ENCODE peak calls at places on chromosomes 3 and 15, in six cellular contexts. Y is stomach, X is mammary epithelial cell, A is left lung, W is upper lobe of right lung, K is cardiac muscle cell. I is an unnamed sample.

GRCh38 chr3:119588112-119588511 is 8.8 kb downstream of the ADPRH start:
- DNase-seq in A (no peak), W (peak), K (no peak), Y (peak), X (no peak), I (no peak)

GRCh38 chr3:183253961-183254815 is 1.1 kb downstream of the B3GNT5 start:
- DNase-seq in A (peak), X (no peak), Y (peak), K (peak), W (peak), I (no peak)

GRCh38 chr3:177816667-177817208 is 619.5 kb upstream of the TBL1XR1 start:
- DNase-seq in K (peak), A (no peak), W (no peak), X (peak), Y (no peak), I (peak)

GRCh38 chr3:196162679-196163078 is 48.5 kb downstream of the ZDHHC19 start:
- DNase-seq in Y (no peak), K (no peak), A (peak), X (no peak), W (no peak), I (no peak)

GRCh38 chr15:77181305-77182074 is 110.6 kb upstream of the TSPAN3 start:
- DNase-seq in K (no peak), Y (no peak), A (no peak), W (no peak), X (no peak), I (no peak)

GRCh38 chr3:46845860-46846623 is 17.2 kb downstream of the MYL3 start:
- DNase-seq in Y (peak), K (peak), W (peak), A (peak), X (peak), I (no peak)

GRCh38 chr3:190486201-190486865 is 27.6 kb upstream of the IL1RAP start:
- DNase-seq in Y (no peak), K (peak), X (peak), W (no peak), A (no peak), I (peak)

GRCh38 chr3:127488141-127488672 is 102.3 kb downstream of the TPRA1 start:
- DNase-seq in W (no peak), A (no peak), X (no peak), Y (no peak), K (no peak), I (no peak)

GRCh38 chr3:122892118-122892517 is 97.2 kb downstream of the SLC49A4 start:
- DNase-seq in K (no peak), W (no peak), X (no peak), A (no peak), Y (no peak), I (no peak)

GRCh38 chr3:185807455-185808068 is 17.3 kb downstream of the IGF2BP2 start:
- DNase-seq in X (peak), K (peak), W (no peak), Y (no peak), A (no peak), I (peak)

GRCh38 chr3:141402476-141403171 is 34.3 kb downstream of the ZBTB38 start:
- DNase-seq in X (no peak), K (peak), W (peak), Y (peak), A (peak), I (no peak)

GRCh38 chr3:43286886-43287301 is 554 bp downstream of the SNRK start:
- DNase-seq in X (peak), W (no peak), A (no peak), Y (no peak), K (no peak), I (peak)

GRCh38 chr3:31077826-31078225 is 183.4 kb upstream of the GADL1 start:
- DNase-seq in Y (no peak), K (no peak), W (no peak), A (no peak), X (peak), I (peak)

GRCh38 chr3:27643355-27643754 is 78.8 kb downstream of the EOMES start:
- DNase-seq in K (no peak), X (peak), W (no peak), A (no peak), Y (no peak), I (no peak)

GRCh38 chr15:70299931-70300858 is 202.5 kb upstream of the TLE3 start:
- DNase-seq in A (no peak), X (no peak), W (peak), K (no peak), Y (peak), I (no peak)

GRCh38 chr15:88987951-88988671 is 74.9 kb upstream of the MFGE8 start:
- DNase-seq in W (no peak), X (no peak), Y (no peak), K (no peak), A (no peak), I (no peak)

GRCh38 chr3:24493951-24494615 is 567 bp downstream of the THRB start:
- DNase-seq in Y (peak), W (peak), A (peak), K (peak), X (peak), I (no peak)

GRCh38 chr3:49900491-49901153 is 3.1 kb downstream of the MST1R start:
- DNase-seq in Y (peak), W (peak), K (no peak), A (peak), X (peak), I (peak)

GRCh38 chr15:40510201-40510600 is 39.4 kb downstream of the CHST14 start:
- DNase-seq in W (no peak), A (no peak), K (peak), Y (no peak), X (no peak), I (no peak)

GRCh38 chr3:16468114-16469098 is 45.1 kb downstream of the RFTN1 start:
- DNase-seq in X (no peak), W (no peak), Y (no peak), A (no peak), K (no peak), I (no peak)

GRCh38 chr3:16319307-16319706 is 54.3 kb downstream of the OXNAD1 start:
- DNase-seq in K (no peak), X (no peak), A (no peak), Y (peak), W (no peak), I (no peak)

GRCh38 chr3:44761347-44762169 is at the start of the genes KIAA1143 and KIF15:
- DNase-seq in X (peak), Y (peak), A (peak), W (peak), K (peak), I (peak)
- TF ChIP-seq CTCF in X (no peak), Y (no peak), A (no peak), W (no peak), K (no peak), I (no peak)

GRCh38 chr3:170780471-170780870 is 89.5 kb downstream of the RPL22L1 start:
- DNase-seq in K (no peak), Y (no peak), X (no peak), A (no peak), W (no peak), I (no peak)
- TF ChIP-seq CTCF in K (no peak), Y (no peak), X (no peak), A (no peak), W (no peak), I (no peak)

GRCh38 chr3:9729419-9729818 is 2.1 kb upstream of the BRPF1 start:
- DNase-seq in W (no peak), X (no peak), K (no peak), Y (no peak), A (no peak), I (no peak)

GRCh38 chr3:9725775-9726174 is 5.8 kb upstream of the BRPF1 start:
- DNase-seq in A (no peak), W (no peak), K (no peak), X (no peak), Y (no peak), I (no peak)

GRCh38 chr3:9730747-9731205 is 759 bp upstream of the BRPF1 start:
- DNase-seq in Y (no peak), K (no peak), A (peak), W (no peak), X (no peak), I (no peak)

GRCh38 chr3:9727743-9728142 is 3.8 kb upstream of the BRPF1 start:
- DNase-seq in Y (no peak), A (no peak), K (peak), W (no peak), X (no peak), I (peak)

DNA sequence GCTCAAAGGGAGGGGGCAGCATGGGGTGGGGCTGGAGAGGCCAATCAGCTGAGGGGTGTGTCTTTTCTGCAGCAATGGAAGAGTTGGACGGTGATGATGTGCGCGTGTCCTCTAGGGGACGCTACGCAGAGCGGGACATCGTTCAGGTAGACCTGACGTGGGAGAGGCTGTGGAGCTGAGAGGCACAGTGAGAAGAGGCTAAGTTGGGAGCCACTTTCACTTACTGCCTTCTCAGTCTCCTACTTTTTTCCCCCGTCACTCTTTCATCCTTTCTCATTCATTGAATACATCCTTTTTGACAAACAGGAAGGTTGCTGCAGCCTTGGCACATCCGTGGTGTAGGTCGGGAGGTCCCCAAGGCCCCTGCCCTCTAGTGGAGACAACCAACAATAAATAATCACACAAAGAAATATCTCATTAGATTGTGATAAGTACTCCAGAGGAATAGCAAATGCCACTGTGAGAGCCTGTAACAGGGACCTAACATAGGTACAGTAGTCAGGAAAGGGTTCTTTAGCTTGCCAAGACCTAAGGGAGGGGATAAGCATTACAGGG is 4.4 kb upstream of the BRPF1 start:
- DNase-seq in X (no peak), W (no peak), A (no peak), K (no peak), Y (no peak), I (peak)
- TF ChIP-seq CTCF in X (peak), W (peak), A (no peak), K (peak), Y (no peak), I (peak)

GRCh38 chr15:82045892-82046667 is at the start of gene MEX3B:
- DNase-seq in X (peak), A (peak), K (peak), W (peak), Y (peak), I (peak)

GRCh38 chr15:82045179-82045891 is 483 bp downstream of the MEX3B start:
- DNase-seq in X (peak), W (no peak), Y (no peak), K (peak), A (peak), I (no peak)

GRCh38 chr15:82046668-82047492 is 1.1 kb upstream of the MEX3B start:
- DNase-seq in X (peak), Y (peak), A (peak), K (peak), W (peak), I (peak)

GRCh38 chr15:82048809-82049208 is 3.0 kb upstream of the MEX3B start:
- DNase-seq in X (no peak), Y (no peak), W (no peak), A (no peak), K (no peak), I (no peak)

DNA sequence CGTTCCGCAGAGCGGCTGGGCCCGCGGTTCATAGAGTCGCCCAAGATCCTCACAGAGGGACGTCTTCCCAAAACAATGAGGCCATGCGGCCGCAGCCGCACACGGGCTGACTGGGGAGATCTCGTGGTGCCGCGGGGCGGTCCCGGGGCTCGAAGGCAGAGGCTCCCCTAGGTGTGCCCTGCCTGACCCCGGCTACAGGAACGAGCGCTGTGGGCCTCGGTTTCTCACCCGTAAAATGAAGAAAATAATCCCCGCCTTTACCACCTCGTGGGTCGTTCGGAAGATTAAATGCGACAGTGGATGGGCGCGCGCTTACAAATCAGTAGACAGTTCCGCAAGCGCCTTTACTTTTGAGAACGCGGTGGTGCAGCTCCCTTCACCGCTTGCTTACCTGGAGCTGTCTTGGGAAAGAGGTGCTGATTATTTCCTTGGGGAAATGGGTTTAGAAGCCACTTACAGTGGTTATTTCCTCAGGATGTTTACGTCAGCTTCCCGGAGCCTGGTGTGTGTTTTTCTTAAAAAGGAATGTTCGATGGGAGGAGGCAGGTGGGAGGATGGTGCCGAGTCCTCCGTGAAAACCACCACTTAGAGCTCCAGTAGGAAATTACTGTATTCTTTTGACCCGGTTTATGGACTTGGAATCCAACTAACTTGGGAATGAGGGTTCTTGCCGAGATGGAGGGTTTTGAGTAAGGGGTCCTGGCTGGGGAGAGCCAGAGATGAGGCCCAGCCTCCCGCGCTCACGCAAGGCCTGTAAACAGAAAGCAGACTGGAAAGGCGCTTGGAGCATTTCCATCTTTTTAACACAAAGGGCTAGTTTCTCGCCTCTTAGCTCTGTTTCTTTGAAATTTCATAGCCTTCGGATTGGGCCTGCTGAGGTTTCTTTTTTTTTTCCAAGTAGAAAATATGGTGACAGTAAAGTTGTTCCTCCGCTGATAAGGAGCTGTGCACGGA is 2.0 kb upstream of the MEX3B start:
- DNase-seq in Y (no peak), A (no peak), K (peak), X (peak), W (no peak), I (peak)
- TF ChIP-seq CTCF in Y (no peak), A (no peak), K (no peak), X (no peak), W (peak), I (no peak)

GRCh38 chr15:26889298-26889898 is 22.5 kb downstream of the GABRA5 start:
- DNase-seq in X (peak), A (no peak), Y (peak), K (peak), W (no peak), I (peak)
- TF ChIP-seq CTCF in X (peak), A (peak), Y (peak), K (peak), W (peak), I (peak)

GRCh38 chr3:64318670-64319271 is 93.5 kb upstream of the PRICKLE2 start:
- DNase-seq in A (no peak), K (no peak), W (no peak), X (no peak), Y (no peak), I (no peak)
- TF ChIP-seq CTCF in A (no peak), K (no peak), W (no peak), X (no peak), Y (no peak), I (no peak)